ENCODE peak calls at places on chromosomes 3 and 15, in eight cellular contexts. U, Z, R, O, F, G, W and X are unnamed samples. For H3K4me1, the result is how much of the 10 kb centered on the place peaks cover.

GRCh38 chr15:50116477-50116876 is 2.6 kb downstream of the ATP8B4 start:
- DNase-seq in F (peak), Z (no peak), O (no peak), G (no peak), W (peak), R (peak), U (peak), X (no peak)

GRCh38 chr3:177514341-177515193 is 317.3 kb upstream of the TBL1XR1 start:
- DNase-seq in R (no peak), O (no peak), U (no peak), F (no peak), G (no peak), Z (no peak), W (no peak), X (no peak)

GRCh38 chr15:68546318-68546717 is 32.5 kb upstream of the CORO2B start:
- DNase-seq in W (no peak), R (no peak), Z (no peak), F (no peak), U (no peak), O (no peak), G (no peak), X (no peak)

GRCh38 chr3:152564454-152564853 is 270.5 kb upstream of the P2RY1 start:
- DNase-seq in R (no peak), W (no peak), Z (no peak), O (no peak), U (no peak), F (no peak), G (no peak), X (no peak)

GRCh38 chr3:60160792-60161175 is 1090.5 kb downstream of the FHIT start:
- DNase-seq in G (no peak), R (no peak), U (no peak), F (no peak), Z (no peak), W (no peak), O (no peak), X (no peak)

GRCh38 chr3:17355591-17355990 is 386.8 kb downstream of the TBC1D5 start:
- DNase-seq in U (no peak), W (no peak), O (no peak), R (no peak), G (no peak), F (no peak), Z (no peak), X (no peak)

GRCh38 chr3:98817546-98817945 is 54.4 kb downstream of the ST3GAL6 start:
- DNase-seq in R (peak), G (no peak), Z (no peak), F (peak), W (no peak), U (no peak), O (no peak), X (no peak)

GRCh38 chr3:67291287-67292252 is 293.5 kb downstream of the KBTBD8 start:
- DNase-seq in F (no peak), G (no peak), Z (no peak), R (no peak), O (no peak), U (no peak), W (no peak), X (no peak)

GRCh38 chr15:57150066-57150865 is 226.0 kb upstream of the CGNL1 start:
- DNase-seq in Z (no peak), R (peak), U (no peak), W (no peak), F (no peak), O (no peak), G (no peak), X (no peak)

GRCh38 chr15:40908095-40908494 is 13.8 kb downstream of the VPS18 start:
- DNase-seq in R (no peak), G (no peak), W (no peak), F (no peak), Z (no peak), O (no peak), U (peak), X (no peak)

DNA sequence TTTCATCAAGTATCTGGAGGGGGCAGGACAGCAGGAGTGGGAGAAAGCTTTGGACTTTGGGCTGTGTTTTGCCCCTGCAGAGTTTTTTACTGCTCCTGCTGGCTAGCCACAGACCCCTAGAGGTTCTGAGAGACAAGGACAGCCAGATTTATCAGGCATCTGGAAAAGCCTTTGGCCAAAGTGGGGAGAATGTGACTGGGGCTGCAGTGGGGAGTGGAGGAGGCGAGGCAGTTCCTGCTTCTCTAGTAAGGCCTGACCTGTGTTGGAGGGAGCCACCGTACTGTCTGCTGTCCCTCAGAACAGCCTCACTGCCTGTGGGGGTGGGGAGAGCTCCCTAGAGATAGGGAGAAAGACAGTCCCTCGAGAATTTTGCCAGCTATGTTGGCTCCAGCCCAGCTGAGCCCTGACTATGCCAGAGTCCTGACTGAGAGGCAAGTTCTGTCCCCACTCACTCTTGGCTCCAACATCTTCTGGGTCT is 2.2 kb downstream of the ALPK3 start:
- DNase-seq in W (no peak), Z (no peak), G (peak), U (no peak), R (peak), O (no peak), F (peak), X (no peak)
- TF ChIP-seq CTCF in W (no peak), Z (no peak), G (peak), U (peak), R (peak), O (no peak), F (no peak), X (no peak)

GRCh38 chr3:171809513-171810277 is 588 bp downstream of the PLD1 start:
- DNase-seq in O (peak), R (peak), W (no peak), Z (peak), G (peak), U (peak), F (peak), X (peak)
- H3K4me1 ChIP-seq in O (half or more), R (under half), W (under half), Z (under half), G (under half), U (under half), F (under half), X (under half)

GRCh38 chr3:160187288-160187687 is 37.9 kb upstream of the C3orf80 start:
- DNase-seq in Z (no peak), W (no peak), R (no peak), F (no peak), G (no peak), U (no peak), O (no peak), X (no peak)
- H3K27ac ChIP-seq in Z (no peak), W (no peak), R (no peak), F (no peak), G (no peak), U (no peak), O (no peak), X (no peak)

GRCh38 chr3:40237892-40238571 is 71.5 kb upstream of the EIF1B start:
- DNase-seq in O (no peak), Z (no peak), R (no peak), F (peak), U (peak), W (no peak), G (peak), X (no peak)
- TF ChIP-seq CTCF in O (peak), Z (no peak), R (no peak), F (peak), U (peak), W (no peak), G (peak), X (no peak)

GRCh38 chr3:125051205-125051604 is 4.6 kb downstream of the HEG1 start:
- DNase-seq in F (no peak), Z (no peak), U (no peak), W (no peak), R (no peak), O (no peak), G (no peak), X (no peak)

GRCh38 chr3:125050486-125051172 is 5.2 kb downstream of the HEG1 start:
- DNase-seq in O (no peak), U (no peak), G (no peak), F (no peak), Z (no peak), R (no peak), W (no peak), X (no peak)

GRCh38 chr3:125045194-125045593 is 10.6 kb downstream of the HEG1 start:
- DNase-seq in W (no peak), U (no peak), R (no peak), F (no peak), G (no peak), O (no peak), Z (no peak), X (no peak)

GRCh38 chr3:125045965-125046364 is 9.8 kb downstream of the HEG1 start:
- DNase-seq in O (no peak), R (no peak), G (no peak), F (no peak), U (no peak), Z (no peak), W (no peak), X (no peak)

DNA sequence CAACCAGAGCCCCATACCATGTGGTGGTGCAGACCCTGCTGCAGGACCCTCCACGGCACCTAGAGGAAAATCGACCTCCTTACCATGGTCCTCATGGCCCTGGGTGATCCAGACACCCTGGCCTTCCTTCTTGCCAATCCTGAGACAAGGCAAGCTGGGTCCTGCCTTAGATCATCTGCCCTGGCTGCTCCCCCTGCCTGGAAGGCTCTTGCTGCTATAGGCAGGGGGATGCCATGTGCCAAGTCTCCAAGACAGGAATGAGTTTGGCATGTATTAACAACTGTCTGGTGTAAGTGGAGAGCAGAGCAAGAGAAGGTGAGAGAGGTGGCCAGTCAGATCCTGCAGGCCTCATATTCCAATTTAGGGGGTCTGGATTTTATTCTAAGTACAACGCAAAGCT is 7.5 kb downstream of the HEG1 start:
- DNase-seq in Z (no peak), G (no peak), R (no peak), W (no peak), U (no peak), O (no peak), F (no peak), X (no peak)
- H3K4me1 ChIP-seq in Z (under half), G (half or more), R (under half), W (under half), U (under half), O (half or more), F (half or more), X (under half)